ENCODE peak calls at places on chromosome 3, in nine cellular contexts. I is pancreas, F is sigmoid colon, J is thoracic aorta, W is HepG2, L is A549, K is fibroblast of the aortic adventitia, P is hepatocyte, X is GM12865. Y is an unnamed sample.

GRCh38 chr3:33645060-33645841 is 72.8 kb downstream of the CLASP2 start:
- DNase-seq in I (peak; percentile 13), F (no peak), J (no peak), W (no peak), L (peak; percentile 12), K (peak; percentile 34), P (peak; percentile 13), X (no peak), Y (no peak)

GRCh38 chr3:156892701-156893100 is 66.5 kb downstream of the LEKR1 start:
- DNase-seq in I (no peak), F (no peak), J (no peak), W (peak; percentile 5), L (no peak), K (peak; percentile 23), P (no peak), X (no peak), Y (no peak)

GRCh38 chr3:173725507-173725906 is 328.0 kb downstream of the NLGN1 start:
- DNase-seq in I (no peak), F (no peak), J (no peak), W (no peak), L (no peak), K (no peak), P (no peak), X (no peak), Y (no peak)

GRCh38 chr3:18237251-18238005 is 187.7 kb downstream of the SATB1 start:
- DNase-seq in I (no peak), F (no peak), J (no peak), W (no peak), L (no peak), K (peak; percentile 58), P (no peak), X (peak; percentile 16), Y (no peak)

GRCh38 chr3:34683851-34684250 is 885.4 kb downstream of the PDCD6IP start:
- DNase-seq in I (peak; percentile 61), F (no peak), J (no peak), W (peak; percentile 22), L (peak; percentile 2), K (peak; percentile 63), P (peak; percentile 82), X (peak; percentile 61), Y (peak; percentile 45)

GRCh38 chr3:151976211-151977050 is 103.0 kb downstream of the SUCNR1 start:
- DNase-seq in I (no peak), F (no peak), J (peak; percentile 2), W (peak; percentile 14), L (peak; percentile 37), K (peak; percentile 86), P (peak; percentile 15), X (peak; percentile 17), Y (no peak)

GRCh38 chr3:53425936-53426335 is 68.5 kb upstream of the CACNA1D start:
- DNase-seq in I (no peak), F (no peak), J (no peak), W (no peak), L (no peak), K (no peak), P (no peak), X (no peak), Y (no peak)

GRCh38 chr3:157573780-157574378 is 70.7 kb upstream of the VEPH1 start:
- DNase-seq in I (no peak), F (no peak), J (no peak), W (no peak), L (no peak), K (peak; percentile 59), P (peak; percentile 19), X (no peak), Y (no peak)

GRCh38 chr3:56323986-56324420 is 144.3 kb downstream of the ERC2 start:
- DNase-seq in I (no peak), F (no peak), J (no peak), W (no peak), L (no peak), K (peak; percentile 90), P (peak; percentile 44), X (no peak), Y (no peak)

GRCh38 chr3:62875103-62876002 is at the start of gene CADPS:
- DNase-seq in I (peak; percentile 22), F (no peak), J (no peak), W (no peak), L (no peak), K (no peak), P (peak; percentile 11), X (no peak), Y (no peak)

GRCh38 chr3:38454884-38455638 is 1.4 kb downstream of the ACVR2B start:
- DNase-seq in I (peak; percentile 87), F (peak; percentile 90), J (no peak), W (peak; percentile 81), L (peak; percentile 82), K (no peak), P (peak; percentile 88), X (peak; percentile 38), Y (no peak)

GRCh38 chr3:24472358-24472757 is 22.3 kb downstream of the THRB start:
- DNase-seq in I (no peak), F (no peak), J (no peak), W (no peak), L (no peak), K (no peak), P (no peak), X (no peak), Y (no peak)

GRCh38 chr3:187949093-187949820 is 204.0 kb upstream of the BCL6 start:
- DNase-seq in I (no peak), F (no peak), J (no peak), W (no peak), L (no peak), K (no peak), P (no peak), X (no peak), Y (no peak)

GRCh38 chr3:46709147-46709654 is 8.0 kb downstream of the TMIE start:
- DNase-seq in I (no peak), F (peak; percentile 45), J (no peak), W (no peak), L (no peak), K (no peak), P (no peak), X (no peak), Y (no peak)

GRCh38 chr3:184343200-184343876 is 5.9 kb downstream of the FAM131A start:
- DNase-seq in I (no peak), F (no peak), J (no peak), W (no peak), L (no peak), K (no peak), P (no peak), X (no peak), Y (no peak)

GRCh38 chr3:19541284-19541683 is 392.7 kb downstream of the EFHB start:
- DNase-seq in I (no peak), F (no peak), J (no peak), W (no peak), L (no peak), K (no peak), P (no peak), X (peak; percentile 60), Y (no peak)

GRCh38 chr3:16510620-16511319 is 2.7 kb downstream of the RFTN1 start:
- DNase-seq in I (no peak), F (no peak), J (no peak), W (no peak), L (no peak), K (no peak), P (no peak), X (peak; percentile 76), Y (no peak)
- H3K4me3 ChIP-seq in I (no peak overlapping the region), F (no peak overlapping the region), J (peak overlapping the region; percentile 96), W (no peak overlapping the region), L (no peak overlapping the region), K (no peak overlapping the region), P (no peak overlapping the region), X (peak overlapping the region; percentile 65), Y (no peak overlapping the region)

DNA sequence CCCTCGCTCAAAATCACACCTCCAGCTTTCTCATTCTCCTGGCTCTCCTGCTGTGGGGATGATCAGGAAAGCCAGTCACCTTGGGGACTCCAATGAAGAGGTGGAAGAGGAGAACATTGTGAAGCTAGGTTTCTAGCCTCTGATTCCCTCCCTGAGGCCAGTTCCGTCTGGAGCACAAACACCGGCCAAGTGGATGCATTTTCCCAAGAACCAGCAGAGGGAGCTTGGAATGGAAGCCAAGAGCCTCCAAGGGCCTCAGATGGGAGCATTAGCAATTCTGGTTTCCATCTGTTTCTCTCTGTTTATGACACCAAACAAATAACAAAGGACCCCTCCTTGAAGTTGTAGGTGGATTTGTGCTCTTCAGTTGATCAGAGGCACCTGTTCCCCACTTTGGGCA is 40.6 kb upstream of the NMNAT3 start:
- DNase-seq in I (peak; percentile 74), F (no peak), J (no peak), W (peak; percentile 18), L (peak; percentile 25), K (peak; percentile 45), P (peak; percentile 69), X (no peak), Y (no peak)
- TF ChIP-seq CTCF in I (peak; percentile 55), F (no peak), J (no peak), W (peak; percentile 55), L (peak; percentile 29), K (peak; percentile 70), P (peak; percentile 52), X (no peak), Y (peak; percentile 69)

GRCh38 chr3:57755368-57756021 is 614 bp upstream of the SLMAP start:
- DNase-seq in I (no peak), F (peak; percentile 73), J (no peak), W (peak; percentile 45), L (peak; percentile 44), K (peak; percentile 60), P (peak; percentile 71), X (peak; percentile 68), Y (no peak)

GRCh38 chr3:57756022-57756527 is at the start of gene SLMAP:
- DNase-seq in I (peak; percentile 96), F (peak; percentile 99), J (peak; percentile 95), W (peak; percentile 96), L (peak; percentile 83), K (peak; percentile 97), P (peak; percentile 98), X (peak; percentile 97), Y (peak; percentile 95)

GRCh38 chr3:57758686-57759085 is 2.6 kb downstream of the SLMAP start:
- DNase-seq in I (no peak), F (no peak), J (no peak), W (no peak), L (no peak), K (peak; percentile 50), P (no peak), X (no peak), Y (no peak)

GRCh38 chr3:57756528-57757401 is 656 bp downstream of the SLMAP start:
- DNase-seq in I (peak; percentile 51), F (peak; percentile 81), J (peak; percentile 22), W (peak; percentile 40), L (peak; percentile 30), K (peak; percentile 73), P (peak; percentile 63), X (peak; percentile 48), Y (no peak)

GRCh38 chr3:57757642-57758297 is 1.7 kb downstream of the SLMAP start:
- DNase-seq in I (no peak), F (no peak), J (no peak), W (peak; percentile 43), L (peak; percentile 19), K (peak; percentile 48), P (peak; percentile 30), X (peak; percentile 10), Y (no peak)
- H3K4me3 ChIP-seq in I (peak overlapping the region; percentile 94), F (peak overlapping the region; percentile 80), J (peak overlapping the region; percentile 97), W (peak overlapping the region; percentile 96), L (peak overlapping the region; percentile 95), K (peak overlapping the region; percentile 82), P (peak overlapping the region; percentile 78), X (peak overlapping the region; percentile 86), Y (peak overlapping the region; percentile 87)

DNA sequence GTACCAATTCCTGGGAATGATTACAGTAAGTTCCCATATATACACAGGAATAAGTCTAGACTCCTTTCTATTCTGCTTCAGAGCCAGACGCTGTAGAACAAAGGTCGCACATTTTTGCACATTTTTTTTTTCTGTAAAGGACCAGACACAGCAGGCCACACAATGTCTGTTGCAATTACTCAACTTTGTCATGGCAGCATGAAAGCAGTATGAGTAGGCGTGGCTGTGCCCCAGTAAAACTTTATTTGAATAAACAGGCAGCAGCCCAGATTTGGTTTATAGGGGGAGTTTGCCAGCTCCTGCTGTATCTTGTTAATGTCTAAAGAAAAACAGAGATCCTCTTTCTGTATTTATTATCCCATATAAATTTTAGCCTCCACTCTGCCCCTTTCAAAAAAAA is 708.3 kb downstream of the FHIT start:
- DNase-seq in I (no peak), F (peak; percentile 66), J (no peak), W (no peak), L (no peak), K (no peak), P (peak; percentile 36), X (no peak), Y (peak; percentile 64)
- TF ChIP-seq CTCF in I (no peak), F (no peak), J (no peak), W (no peak), L (no peak), K (no peak), P (no peak), X (no peak), Y (no peak)